ENCODE peak calls at places on chromosomes 3 and 15, in six cellular contexts. J is B cell, W is RWPE1, R is T47D, X is glomerular endothelial cell, T is Calu3. S is an unnamed sample.

GRCh38 chr3:142117452-142117851 is 31.9 kb downstream of the TFDP2 start:
- DNase-seq in J (no peak), W (no peak), R (no peak), X (no peak), T (no peak), S (no peak)

GRCh38 chr3:11335056-11335608 is 62.9 kb downstream of the ATG7 start:
- DNase-seq in J (peak; percentile 28), W (peak; percentile 53), R (peak; percentile 70), X (peak; percentile 65), T (peak; percentile 44), S (peak; percentile 69)

GRCh38 chr15:99433757-99434211 is 132.0 kb upstream of the MEF2A start:
- DNase-seq in J (no peak), W (no peak), R (no peak), X (no peak), T (no peak), S (no peak)

GRCh38 chr15:35305906-35306305 is 220.8 kb upstream of the NANOGP8 start:
- DNase-seq in J (no peak), W (peak; percentile 45), R (no peak), X (no peak), T (no peak), S (no peak)

GRCh38 chr3:110881069-110881468 is 190.5 kb upstream of the NECTIN3 start:
- DNase-seq in J (no peak), W (peak; percentile 72), R (peak; percentile 89), X (no peak), T (peak; percentile 27), S (peak; percentile 48)

GRCh38 chr3:27165348-27165747 is 203.8 kb downstream of the NEK10 start:
- DNase-seq in J (no peak), W (no peak), R (peak; percentile 2), X (no peak), T (no peak), S (no peak)

GRCh38 chr3:71064976-71065763 is 518.4 kb downstream of the FOXP1 start:
- DNase-seq in J (peak; percentile 81), W (peak; percentile 26), R (peak; percentile 21), X (no peak), T (peak; percentile 55), S (no peak)

GRCh38 chr3:179324270-179324754 is 1.5 kb downstream of the ZNF639 start:
- DNase-seq in J (no peak), W (peak; percentile 41), R (peak; percentile 29), X (no peak), T (no peak), S (peak; percentile 9)

GRCh38 chr15:59862191-59863155 is 141.6 kb upstream of the FOXB1 start:
- DNase-seq in J (no peak), W (no peak), R (peak; percentile 35), X (no peak), T (no peak), S (no peak)

GRCh38 chr3:14699643-14700042 is 24.7 kb downstream of the C3orf20 start:
- DNase-seq in J (no peak), W (no peak), R (peak; percentile 28), X (no peak), T (no peak), S (no peak)

GRCh38 chr15:99073008-99073714 is 31.7 kb upstream of the SYNM start:
- DNase-seq in J (no peak), W (no peak), R (no peak), X (no peak), T (no peak), S (no peak)

GRCh38 chr3:49908378-49909199 is 4.9 kb upstream of the MST1R start:
- DNase-seq in J (peak; percentile 9), W (no peak), R (no peak), X (no peak), T (no peak), S (no peak)

GRCh38 chr3:51949121-51949520 is 6.1 kb upstream of the GPR62 start:
- DNase-seq in J (no peak), W (no peak), R (no peak), X (no peak), T (no peak), S (no peak)

GRCh38 chr3:156150434-156151066 is 30.2 kb downstream of the KCNAB1 start:
- DNase-seq in J (peak; percentile 22), W (peak; percentile 36), R (peak; percentile 72), X (peak; percentile 41), T (peak; percentile 64), S (peak; percentile 30)

GRCh38 chr3:172808969-172809546 is 58.5 kb downstream of the ECT2 start:
- DNase-seq in J (no peak), W (no peak), R (peak; percentile 67), X (peak; percentile 64), T (no peak), S (peak; percentile 19)

GRCh38 chr15:20346082-20346805 is 195.4 kb downstream of the GOLGA6L6 start:
- DNase-seq in J (peak; percentile 40), W (no peak), R (no peak), X (no peak), T (no peak), S (no peak)

GRCh38 chr3:53072653-53073552 is 27.0 kb upstream of the SFMBT1 start:
- DNase-seq in J (peak; percentile 84), W (peak; percentile 60), R (peak; percentile 79), X (no peak), T (peak; percentile 88), S (peak; percentile 83)

GRCh38 chr3:197750863-197751737 is 1.4 kb downstream of the FYTTD1 start:
- DNase-seq in J (no peak), W (peak; percentile 30), R (peak; percentile 56), X (no peak), T (peak; percentile 27), S (no peak)

GRCh38 chr3:158140396-158140795 is 30.5 kb downstream of the RSRC1 start:
- DNase-seq in J (no peak), W (no peak), R (no peak), X (no peak), T (no peak), S (no peak)

GRCh38 chr3:44184319-44184953 is 57.2 kb upstream of the TOPAZ1 start:
- DNase-seq in J (no peak), W (no peak), R (no peak), X (no peak), T (no peak), S (peak; percentile 11)

GRCh38 chr3:194936091-194936490 is 250.4 kb downstream of the FAM43A start:
- DNase-seq in J (no peak), W (no peak), R (peak; percentile 66), X (no peak), T (no peak), S (no peak)